ENCODE peak calls at places on chromosomes 16 and 17, in seven cellular contexts. One of them, this sample, is unnamed.

GRCh38 chr16:13316008-13316407 is 414.6 kb downstream of the SHISA9 start:
- DNase-seq in GM12878: no peak
- DNase-seq in SK-N-SH: no peak
- DNase-seq in HepG2: no peak
- DNase-seq in H1: no peak
- DNase-seq in K562: no peak
- DNase-seq in Panc1: no peak
- DNase-seq in this sample: no peak

GRCh38 chr16:70646260-70647241 is at the start of gene IL34:
- DNase-seq in Panc1: no peak
- DNase-seq in SK-N-SH: peak
- DNase-seq in GM12878: no peak
- DNase-seq in H1: no peak
- DNase-seq in K562: no peak
- DNase-seq in HepG2: no peak
- DNase-seq in this sample: no peak

GRCh38 chr17:63035271-63035670 is 69.2 kb downstream of the TANC2 start:
- DNase-seq in SK-N-SH: no peak
- DNase-seq in K562: no peak
- DNase-seq in H1: no peak
- DNase-seq in GM12878: no peak
- DNase-seq in Panc1: no peak
- DNase-seq in HepG2: no peak
- DNase-seq in this sample: peak

GRCh38 chr16:67546761-67547422 is 15.4 kb upstream of the CTCF start:
- DNase-seq in HepG2: peak
- DNase-seq in GM12878: no peak
- DNase-seq in H1: peak
- DNase-seq in K562: peak
- DNase-seq in SK-N-SH: peak
- DNase-seq in Panc1: no peak
- DNase-seq in this sample: peak

GRCh38 chr16:81319221-81319912 is 4.6 kb downstream of the GAN start:
- DNase-seq in SK-N-SH: no peak
- DNase-seq in HepG2: no peak
- DNase-seq in Panc1: no peak
- DNase-seq in GM12878: no peak
- DNase-seq in H1: no peak
- DNase-seq in K562: peak
- DNase-seq in this sample: no peak

GRCh38 chr17:17921192-17922082 is 50.8 kb downstream of the TOM1L2 start:
- DNase-seq in GM12878: no peak
- DNase-seq in SK-N-SH: no peak
- DNase-seq in HepG2: peak
- DNase-seq in K562: peak
- DNase-seq in H1: peak
- DNase-seq in Panc1: no peak
- DNase-seq in this sample: peak

GRCh38 chr16:4892356-4893102 is 44.4 kb downstream of the PPL start:
- DNase-seq in SK-N-SH: no peak
- DNase-seq in Panc1: no peak
- DNase-seq in GM12878: no peak
- DNase-seq in K562: peak
- DNase-seq in H1: no peak
- DNase-seq in HepG2: no peak
- DNase-seq in this sample: no peak

GRCh38 chr17:49338883-49339282 is 23.2 kb downstream of the ZNF652 start:
- DNase-seq in K562: peak
- DNase-seq in SK-N-SH: no peak
- DNase-seq in H1: no peak
- DNase-seq in Panc1: no peak
- DNase-seq in HepG2: no peak
- DNase-seq in GM12878: no peak
- DNase-seq in this sample: no peak

GRCh38 chr17:21375757-21376584 is at the start of gene KCNJ12:
- DNase-seq in H1: no peak
- DNase-seq in SK-N-SH: peak
- DNase-seq in Panc1: no peak
- DNase-seq in HepG2: no peak
- DNase-seq in GM12878: no peak
- DNase-seq in K562: no peak
- DNase-seq in this sample: no peak
- TF ChIP-seq SIN3A in H1: no peak
- TF ChIP-seq SIN3A in SK-N-SH: no peak
- TF ChIP-seq SIN3A in Panc1: no peak
- TF ChIP-seq SIN3A in HepG2: no peak
- TF ChIP-seq SIN3A in GM12878: no peak
- TF ChIP-seq SIN3A in K562: no peak
- TF ChIP-seq SIN3A in this sample: no peak

DNA sequence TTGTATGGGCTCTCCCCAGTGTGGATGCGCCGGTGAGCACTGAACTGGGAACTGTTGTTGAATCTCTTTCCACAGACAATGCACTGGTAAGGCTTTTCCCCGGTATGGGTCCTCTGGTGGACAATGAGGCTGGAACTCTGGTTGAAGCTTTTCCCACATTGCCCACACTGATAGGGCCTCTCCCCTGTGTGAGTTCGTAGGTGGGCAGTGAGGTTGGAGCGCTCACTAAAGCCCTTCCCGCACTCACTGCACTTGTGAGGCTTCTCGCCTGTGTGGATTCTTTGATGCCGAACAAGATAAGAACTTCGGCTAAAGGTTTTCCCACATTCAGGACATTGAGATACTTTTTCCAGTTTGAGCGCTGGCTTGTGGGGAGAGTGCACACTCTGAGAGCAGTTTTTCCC is 17.8 kb downstream of the ZSCAN32 start:
- DNase-seq in H1: no peak
- DNase-seq in HepG2: no peak
- DNase-seq in GM12878: no peak
- DNase-seq in Panc1: no peak
- DNase-seq in K562: no peak
- DNase-seq in SK-N-SH: no peak
- DNase-seq in this sample: no peak
- H3K4me3 ChIP-seq in H1: no peak
- H3K4me3 ChIP-seq in HepG2: no peak
- H3K4me3 ChIP-seq in GM12878: no peak
- H3K4me3 ChIP-seq in Panc1: no peak
- H3K4me3 ChIP-seq in K562: no peak
- H3K4me3 ChIP-seq in SK-N-SH: no peak
- H3K4me3 ChIP-seq in this sample: no peak

GRCh38 chr17:27569257-27569722 is 61.7 kb upstream of the LGALS9 start:
- DNase-seq in H1: peak
- DNase-seq in GM12878: no peak
- DNase-seq in Panc1: no peak
- DNase-seq in K562: peak
- DNase-seq in HepG2: no peak
- DNase-seq in SK-N-SH: peak
- DNase-seq in this sample: no peak
- TF ChIP-seq POLR2AphosphoS5 in H1: no peak
- TF ChIP-seq POLR2AphosphoS5 in GM12878: no peak
- TF ChIP-seq POLR2AphosphoS5 in Panc1: no peak
- TF ChIP-seq POLR2AphosphoS5 in K562: no peak
- TF ChIP-seq POLR2AphosphoS5 in HepG2: no peak
- TF ChIP-seq POLR2AphosphoS5 in SK-N-SH: no peak
- TF ChIP-seq POLR2AphosphoS5 in this sample: no peak

GRCh38 chr17:30219833-30220232 is 15.7 kb downstream of the SLC6A4 start:
- DNase-seq in H1: no peak
- DNase-seq in GM12878: no peak
- DNase-seq in K562: peak
- DNase-seq in HepG2: no peak
- DNase-seq in Panc1: no peak
- DNase-seq in SK-N-SH: no peak
- DNase-seq in this sample: no peak

GRCh38 chr17:30219315-30219714 is 16.2 kb downstream of the SLC6A4 start:
- DNase-seq in HepG2: no peak
- DNase-seq in Panc1: no peak
- DNase-seq in K562: no peak
- DNase-seq in GM12878: no peak
- DNase-seq in SK-N-SH: no peak
- DNase-seq in H1: no peak
- DNase-seq in this sample: no peak

GRCh38 chr17:30220414-30220813 is 15.1 kb downstream of the SLC6A4 start:
- DNase-seq in HepG2: no peak
- DNase-seq in GM12878: no peak
- DNase-seq in K562: no peak
- DNase-seq in H1: no peak
- DNase-seq in SK-N-SH: no peak
- DNase-seq in Panc1: no peak
- DNase-seq in this sample: no peak

GRCh38 chr17:30217746-30218245 is 17.7 kb downstream of the SLC6A4 start:
- DNase-seq in GM12878: no peak
- DNase-seq in HepG2: no peak
- DNase-seq in SK-N-SH: no peak
- DNase-seq in K562: no peak
- DNase-seq in Panc1: no peak
- DNase-seq in H1: no peak
- DNase-seq in this sample: no peak

DNA sequence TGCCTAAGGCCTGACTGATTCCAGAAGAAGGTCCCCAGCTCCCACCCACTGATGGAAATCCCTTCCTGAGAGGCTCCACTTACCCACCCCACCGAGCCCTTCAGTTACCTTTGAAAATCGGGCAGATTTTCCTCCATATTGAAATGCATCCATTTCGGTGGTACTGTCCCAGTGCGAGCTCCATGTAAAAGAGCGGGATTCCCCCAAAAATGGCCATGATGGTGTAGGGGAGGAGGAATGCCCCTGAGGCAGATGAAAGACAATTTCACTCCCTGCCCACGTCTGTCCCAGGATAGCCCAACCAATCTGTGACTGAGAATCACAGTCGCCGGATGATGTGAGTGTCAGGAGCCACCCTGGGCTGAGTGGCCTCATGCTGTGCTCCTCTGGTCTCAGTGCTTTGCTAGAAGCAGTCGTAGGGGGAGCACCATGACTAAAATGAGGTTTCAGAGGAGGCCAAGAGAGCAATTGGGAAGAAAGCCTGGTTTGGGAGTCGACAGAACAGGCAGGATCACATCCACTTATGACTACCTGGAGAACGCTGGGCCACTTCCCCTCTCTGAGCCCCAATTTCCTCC is 16.7 kb downstream of the SLC6A4 start:
- DNase-seq in K562: no peak
- DNase-seq in H1: no peak
- DNase-seq in HepG2: no peak
- DNase-seq in SK-N-SH: no peak
- DNase-seq in GM12878: no peak
- DNase-seq in Panc1: no peak
- DNase-seq in this sample: no peak
- TF ChIP-seq SIN3A in K562: no peak
- TF ChIP-seq SIN3A in H1: no peak
- TF ChIP-seq SIN3A in HepG2: no peak
- TF ChIP-seq SIN3A in SK-N-SH: no peak
- TF ChIP-seq SIN3A in GM12878: no peak
- TF ChIP-seq SIN3A in Panc1: no peak
- TF ChIP-seq SIN3A in this sample: no peak

GRCh38 chr17:72053069-72053846 is 67.6 kb upstream of the SOX9 start:
- DNase-seq in Panc1: no peak
- DNase-seq in H1: peak
- DNase-seq in GM12878: no peak
- DNase-seq in K562: no peak
- DNase-seq in SK-N-SH: peak
- DNase-seq in HepG2: no peak
- DNase-seq in this sample: no peak
- H3K4me3 ChIP-seq in Panc1: no peak
- H3K4me3 ChIP-seq in H1: no peak
- H3K4me3 ChIP-seq in GM12878: no peak
- H3K4me3 ChIP-seq in K562: no peak
- H3K4me3 ChIP-seq in SK-N-SH: no peak
- H3K4me3 ChIP-seq in HepG2: no peak
- H3K4me3 ChIP-seq in this sample: no peak

GRCh38 chr16:73505178-73505968 is 457.4 kb upstream of the ZFHX3 start:
- DNase-seq in K562: no peak
- DNase-seq in GM12878: no peak
- DNase-seq in SK-N-SH: no peak
- DNase-seq in Panc1: no peak
- DNase-seq in H1: no peak
- DNase-seq in HepG2: no peak
- DNase-seq in this sample: no peak

GRCh38 chr16:73506568-73507056 is 458.7 kb upstream of the ZFHX3 start:
- DNase-seq in H1: no peak
- DNase-seq in K562: no peak
- DNase-seq in Panc1: no peak
- DNase-seq in GM12878: no peak
- DNase-seq in SK-N-SH: no peak
- DNase-seq in HepG2: no peak
- DNase-seq in this sample: no peak

GRCh38 chr16:73510852-73511251 is 462.9 kb upstream of the ZFHX3 start:
- DNase-seq in K562: no peak
- DNase-seq in HepG2: no peak
- DNase-seq in GM12878: no peak
- DNase-seq in Panc1: no peak
- DNase-seq in SK-N-SH: no peak
- DNase-seq in H1: no peak
- DNase-seq in this sample: no peak
- TF ChIP-seq POLR2AphosphoS5 in K562: no peak
- TF ChIP-seq POLR2AphosphoS5 in HepG2: no peak
- TF ChIP-seq POLR2AphosphoS5 in GM12878: no peak
- TF ChIP-seq POLR2AphosphoS5 in Panc1: no peak
- TF ChIP-seq POLR2AphosphoS5 in SK-N-SH: no peak
- TF ChIP-seq POLR2AphosphoS5 in H1: no peak
- TF ChIP-seq POLR2AphosphoS5 in this sample: no peak

DNA sequence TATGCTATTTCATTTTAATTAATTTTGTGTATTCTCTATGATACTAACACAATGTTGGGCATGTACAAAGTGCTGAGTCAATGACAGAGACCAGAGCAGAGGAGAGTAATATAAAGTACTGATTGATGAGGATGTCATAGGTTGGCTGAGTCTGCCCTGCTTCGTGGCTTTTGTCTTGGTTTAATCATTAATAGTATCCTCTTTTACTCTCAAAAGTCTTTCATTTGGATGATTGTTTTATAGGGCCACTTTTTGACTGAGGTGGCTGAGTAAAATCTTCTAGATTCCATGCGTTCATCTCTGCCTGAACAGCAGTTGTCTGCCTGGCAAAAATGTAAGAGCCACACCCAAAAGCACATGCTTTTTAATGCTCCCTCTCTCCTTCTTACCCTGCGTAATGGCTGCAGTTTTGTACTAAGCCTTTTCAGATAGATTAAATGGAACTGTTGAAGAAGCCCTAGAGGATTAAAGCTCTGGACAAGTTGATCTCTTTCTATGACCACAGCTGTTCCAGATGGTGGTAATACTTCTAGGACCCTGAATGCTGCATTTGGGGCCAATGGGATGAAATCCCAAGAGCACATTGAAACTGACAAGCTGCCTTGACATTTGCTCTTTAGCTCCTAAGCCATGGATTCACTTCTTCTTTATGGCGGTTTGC is 59.8 kb downstream of the MAP2K6 start:
- DNase-seq in Panc1: no peak
- DNase-seq in K562: no peak
- DNase-seq in SK-N-SH: no peak
- DNase-seq in GM12878: no peak
- DNase-seq in HepG2: no peak
- DNase-seq in H1: peak
- DNase-seq in this sample: no peak
- TF ChIP-seq SIN3A in Panc1: no peak
- TF ChIP-seq SIN3A in K562: no peak
- TF ChIP-seq SIN3A in SK-N-SH: no peak
- TF ChIP-seq SIN3A in GM12878: no peak
- TF ChIP-seq SIN3A in HepG2: no peak
- TF ChIP-seq SIN3A in H1: no peak
- TF ChIP-seq SIN3A in this sample: no peak

GRCh38 chr16:31109622-31110021 is 1.4 kb downstream of the BCKDK start:
- DNase-seq in Panc1: no peak
- DNase-seq in H1: no peak
- DNase-seq in K562: no peak
- DNase-seq in HepG2: no peak
- DNase-seq in GM12878: no peak
- DNase-seq in SK-N-SH: no peak
- DNase-seq in this sample: no peak
- H3K4me3 ChIP-seq in Panc1: no peak
- H3K4me3 ChIP-seq in H1: no peak
- H3K4me3 ChIP-seq in K562: no peak
- H3K4me3 ChIP-seq in HepG2: peak
- H3K4me3 ChIP-seq in GM12878: no peak
- H3K4me3 ChIP-seq in SK-N-SH: peak
- H3K4me3 ChIP-seq in this sample: peak